ENCODE peak calls at places on chromosomes 6 and 20, in seven cellular contexts. Q, E, F, P, M, S and A are unnamed samples.

GRCh38 chr6:118881440-118882313 is 12.3 kb upstream of the ASF1A start:
- DNase-seq in M (no peak), Q (no peak), S (no peak), F (no peak), P (no peak), E (no peak), A (no peak)

GRCh38 chr6:144582939-144583613 is 297.9 kb downstream of the UTRN start:
- DNase-seq in Q (peak; percentile 32), E (peak; percentile 83), P (no peak), M (no peak), F (no peak), S (no peak), A (peak; percentile 53)

GRCh38 chr6:28807682-28808280 is 116.0 kb downstream of the TRIM27 start:
- DNase-seq in P (peak; percentile 75), Q (peak; percentile 43), S (no peak), M (peak; percentile 63), F (peak; percentile 81), E (no peak), A (no peak)

GRCh38 chr6:106247733-106248132 is 77.8 kb downstream of the ATG5 start:
- DNase-seq in E (peak; percentile 30), F (no peak), M (no peak), S (no peak), P (no peak), Q (no peak), A (no peak)

GRCh38 chr20:40883097-40883496 is 145.5 kb upstream of the TOP1 start:
- DNase-seq in P (no peak), Q (peak; percentile 55), S (no peak), M (no peak), F (no peak), E (no peak), A (no peak)

GRCh38 chr20:12012241-12013222 is 94.8 kb downstream of the BTBD3 start:
- DNase-seq in M (peak; percentile 46), F (peak; percentile 67), S (peak; percentile 39), P (peak; percentile 31), Q (peak; percentile 54), E (peak; percentile 12), A (peak; percentile 60)

GRCh38 chr6:90865513-90865912 is 278.6 kb upstream of the MAP3K7 start:
- DNase-seq in Q (no peak), F (no peak), P (no peak), M (no peak), E (no peak), S (no peak), A (no peak)

GRCh38 chr6:130778946-130779657 is 48.1 kb upstream of the SMLR1 start:
- DNase-seq in F (no peak), E (no peak), S (no peak), M (no peak), Q (no peak), P (no peak), A (no peak)

GRCh38 chr6:42260972-42261371 is 43.3 kb upstream of the MRPS10 start:
- DNase-seq in P (no peak), S (no peak), Q (peak; percentile 83), F (no peak), E (no peak), M (peak; percentile 82), A (no peak)

GRCh38 chr6:149628865-149629544 is 19.5 kb downstream of the KATNA1 start:
- DNase-seq in E (peak; percentile 44), M (no peak), F (no peak), S (no peak), P (no peak), Q (no peak), A (no peak)

GRCh38 chr20:59705651-59706101 is 101.3 kb downstream of the PHACTR3 start:
- DNase-seq in Q (no peak), E (no peak), S (no peak), F (no peak), P (no peak), M (no peak), A (no peak)

GRCh38 chr6:84340422-84340821 is 113.0 kb upstream of the CEP162 start:
- DNase-seq in Q (no peak), M (no peak), F (no peak), P (no peak), S (no peak), E (no peak), A (no peak)

GRCh38 chr20:61587036-61587435 is 335.0 kb downstream of the CDH4 start:
- DNase-seq in E (no peak), F (no peak), S (no peak), M (no peak), Q (no peak), P (no peak), A (no peak)

GRCh38 chr20:41174373-41174772 is 37.0 kb downstream of the PLCG1 start:
- DNase-seq in E (no peak), F (no peak), Q (no peak), M (no peak), S (no peak), P (no peak), A (peak; percentile 30)

GRCh38 chr6:12509060-12509459 is 207.5 kb upstream of the PHACTR1 start:
- DNase-seq in S (no peak), F (no peak), P (no peak), Q (no peak), E (no peak), M (no peak), A (no peak)

GRCh38 chr6:145548941-145549652 is 186.2 kb downstream of the EPM2A start:
- DNase-seq in S (no peak), F (no peak), M (no peak), E (no peak), Q (no peak), P (no peak), A (no peak)

GRCh38 chr6:150299873-150300485 is 68.8 kb upstream of the IYD start:
- DNase-seq in M (no peak), F (no peak), E (no peak), S (no peak), Q (no peak), P (no peak), A (no peak)

GRCh38 chr20:63750807-63751470 is 11.4 kb downstream of the SLC2A4RG start:
- DNase-seq in P (no peak), Q (peak; percentile 40), F (no peak), E (no peak), M (no peak), S (no peak), A (no peak)

GRCh38 chr6:41159415-41160082 is 3.4 kb downstream of the TREM2 start:
- DNase-seq in M (no peak), E (no peak), Q (no peak), S (no peak), P (no peak), F (no peak), A (peak; percentile 17)

GRCh38 chr6:79813854-79814477 is 133.4 kb downstream of the ELOVL4 start:
- DNase-seq in F (peak; percentile 54), M (peak; percentile 50), P (peak; percentile 62), Q (peak; percentile 68), E (peak; percentile 16), S (peak; percentile 52), A (peak; percentile 7)

GRCh38 chr20:19056909-19057308 is 155.5 kb upstream of the SLC24A3 start:
- DNase-seq in S (no peak), P (no peak), M (no peak), F (no peak), Q (no peak), E (no peak), A (no peak)

GRCh38 chr6:82617648-82618047 is 254.0 kb downstream of the TPBG start:
- DNase-seq in M (no peak), S (no peak), F (no peak), P (no peak), E (no peak), Q (no peak), A (no peak)

GRCh38 chr6:136063095-136063494 is 187.0 kb downstream of the MTFR2 start:
- DNase-seq in F (no peak), Q (no peak), E (no peak), M (no peak), P (no peak), S (no peak), A (no peak)

DNA sequence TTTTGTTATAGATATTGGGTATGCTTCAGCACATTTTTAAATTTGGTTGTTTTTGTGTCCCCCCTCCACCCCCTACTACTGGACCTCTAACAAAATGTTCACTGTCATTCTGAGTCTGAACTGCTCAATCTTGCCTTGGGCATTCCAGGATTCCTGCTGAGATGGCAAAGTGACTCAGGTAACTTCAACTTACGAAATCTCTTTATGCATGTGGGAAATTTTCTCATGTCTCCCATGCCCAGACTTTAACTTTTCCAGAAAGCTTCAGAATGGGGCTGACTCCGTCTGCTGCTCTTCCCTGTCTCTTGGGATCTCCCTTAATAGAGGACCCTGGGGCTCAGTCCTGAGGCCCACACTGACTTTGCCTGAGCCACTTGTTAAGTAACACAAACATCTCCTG is 14.0 kb downstream of the CYP39A1 start:
- DNase-seq in M (no peak), F (no peak), S (no peak), Q (no peak), P (no peak), E (no peak), A (no peak)
- TF ChIP-seq SIN3A in M (no peak), F (no peak), S (no peak), Q (no peak), P (no peak), E (no peak), A (no peak)

GRCh38 chr20:9066196-9066595 is 2.7 kb upstream of the PLCB4 start:
- DNase-seq in E (no peak), F (no peak), S (no peak), Q (no peak), M (no peak), P (no peak), A (no peak)

GRCh38 chr20:9070304-9070703 is 1.4 kb downstream of the PLCB4 start:
- DNase-seq in E (no peak), Q (no peak), S (no peak), P (no peak), F (no peak), M (no peak), A (no peak)

GRCh38 chr20:9068896-9069663 is at the start of gene PLCB4:
- DNase-seq in M (peak; percentile 19), E (no peak), F (no peak), P (no peak), S (no peak), Q (peak; percentile 75), A (no peak)

GRCh38 chr20:9071976-9072726 is 3.3 kb downstream of the PLCB4 start:
- DNase-seq in M (no peak), S (no peak), F (no peak), Q (no peak), P (no peak), E (no peak), A (no peak)

GRCh38 chr20:9068232-9068781 is 580 bp upstream of the PLCB4 start:
- DNase-seq in M (no peak), E (no peak), S (no peak), Q (peak; percentile 92), P (no peak), F (no peak), A (peak; percentile 84)
- TF ChIP-seq SIN3A in M (no peak), E (no peak), S (no peak), Q (no peak), P (no peak), F (no peak), A (no peak)

GRCh38 chr6:37474316-37474715 is 25.4 kb downstream of the CCDC167 start:
- DNase-seq in Q (no peak), F (no peak), S (no peak), P (no peak), M (no peak), E (no peak), A (no peak)
- TF ChIP-seq SIN3A in Q (no peak), F (no peak), S (no peak), P (no peak), M (no peak), E (no peak), A (no peak)

GRCh38 chr20:20317195-20318113 is 50.5 kb upstream of the INSM1 start:
- DNase-seq in M (no peak), E (peak; percentile 32), Q (no peak), F (no peak), S (no peak), P (no peak), A (no peak)

GRCh38 chr20:20318318-20319161 is 49.4 kb upstream of the INSM1 start:
- DNase-seq in P (no peak), S (no peak), E (no peak), Q (no peak), F (no peak), M (no peak), A (no peak)

GRCh38 chr20:20312562-20312961 is 55.3 kb upstream of the INSM1 start:
- DNase-seq in M (no peak), S (no peak), E (no peak), F (no peak), P (no peak), Q (no peak), A (no peak)
- TF ChIP-seq SIN3A in M (no peak), S (no peak), E (no peak), F (no peak), P (no peak), Q (no peak), A (no peak)